ENCODE peak calls at places on chromosomes 11 and 22, in seven cellular contexts. One of them, this sample, is unnamed.

GRCh38 chr22:38238519-38239051 is 34.2 kb downstream of the TMEM184B start:
- DNase-seq in tibial nerve: no peak
- DNase-seq in ovary: peak
- DNase-seq in body of pancreas: peak
- DNase-seq in breast epithelium: no peak
- DNase-seq in prostate gland: no peak
- DNase-seq in heart left ventricle: no peak
- DNase-seq in this sample: no peak

GRCh38 chr22:38706101-38706884 is 549 bp downstream of the GTPBP1 start:
- DNase-seq in heart left ventricle: peak
- DNase-seq in tibial nerve: no peak
- DNase-seq in breast epithelium: no peak
- DNase-seq in ovary: peak
- DNase-seq in body of pancreas: peak
- DNase-seq in prostate gland: peak
- DNase-seq in this sample: no peak

GRCh38 chr22:37284807-37285355 is 2.6 kb downstream of the CYTH4 start:
- DNase-seq in body of pancreas: peak
- DNase-seq in heart left ventricle: peak
- DNase-seq in ovary: no peak
- DNase-seq in breast epithelium: no peak
- DNase-seq in prostate gland: no peak
- DNase-seq in tibial nerve: no peak
- DNase-seq in this sample: no peak

GRCh38 chr22:38523479-38523878 is 17.4 kb upstream of the DDX17 start:
- DNase-seq in ovary: no peak
- DNase-seq in prostate gland: no peak
- DNase-seq in breast epithelium: no peak
- DNase-seq in tibial nerve: no peak
- DNase-seq in body of pancreas: no peak
- DNase-seq in heart left ventricle: no peak
- DNase-seq in this sample: no peak

GRCh38 chr11:104772806-104773241 is 125.4 kb downstream of the CASP12 start:
- DNase-seq in tibial nerve: no peak
- DNase-seq in heart left ventricle: no peak
- DNase-seq in breast epithelium: no peak
- DNase-seq in ovary: no peak
- DNase-seq in body of pancreas: no peak
- DNase-seq in prostate gland: no peak
- DNase-seq in this sample: peak

GRCh38 chr11:132638421-132638820 is 893.9 kb downstream of the OPCML start:
- DNase-seq in tibial nerve: no peak
- DNase-seq in heart left ventricle: no peak
- DNase-seq in body of pancreas: no peak
- DNase-seq in ovary: no peak
- DNase-seq in prostate gland: no peak
- DNase-seq in breast epithelium: no peak
- DNase-seq in this sample: no peak

GRCh38 chr22:43789452-43789851 is 22.7 kb downstream of the EFCAB6 start:
- DNase-seq in body of pancreas: peak
- DNase-seq in ovary: peak
- DNase-seq in heart left ventricle: peak
- DNase-seq in prostate gland: no peak
- DNase-seq in tibial nerve: no peak
- DNase-seq in breast epithelium: no peak
- DNase-seq in this sample: peak

GRCh38 chr22:19292262-19293230 is 1.0 kb upstream of the CLTCL1 start:
- DNase-seq in ovary: peak
- DNase-seq in body of pancreas: peak
- DNase-seq in tibial nerve: no peak
- DNase-seq in breast epithelium: no peak
- DNase-seq in prostate gland: peak
- DNase-seq in heart left ventricle: no peak
- DNase-seq in this sample: no peak

GRCh38 chr11:68503792-68504191 is 43.2 kb downstream of the PPP6R3 start:
- DNase-seq in body of pancreas: no peak
- DNase-seq in prostate gland: no peak
- DNase-seq in breast epithelium: no peak
- DNase-seq in tibial nerve: no peak
- DNase-seq in ovary: no peak
- DNase-seq in heart left ventricle: no peak
- DNase-seq in this sample: no peak

GRCh38 chr11:12329797-12330196 is 47.6 kb upstream of the PARVA start:
- DNase-seq in breast epithelium: no peak
- DNase-seq in prostate gland: no peak
- DNase-seq in heart left ventricle: no peak
- DNase-seq in body of pancreas: no peak
- DNase-seq in ovary: no peak
- DNase-seq in tibial nerve: no peak
- DNase-seq in this sample: no peak
- TF ChIP-seq POLR2A in breast epithelium: no peak
- TF ChIP-seq POLR2A in prostate gland: no peak
- TF ChIP-seq POLR2A in heart left ventricle: no peak
- TF ChIP-seq POLR2A in body of pancreas: no peak
- TF ChIP-seq POLR2A in ovary: no peak
- TF ChIP-seq POLR2A in tibial nerve: no peak
- TF ChIP-seq POLR2A in this sample: no peak

GRCh38 chr11:35272391-35272821 is 133.4 kb downstream of the CD44 start:
- DNase-seq in tibial nerve: no peak
- DNase-seq in breast epithelium: no peak
- DNase-seq in heart left ventricle: no peak
- DNase-seq in body of pancreas: no peak
- DNase-seq in ovary: no peak
- DNase-seq in prostate gland: no peak
- DNase-seq in this sample: no peak
- TF ChIP-seq POLR2A in tibial nerve: no peak
- TF ChIP-seq POLR2A in breast epithelium: no peak
- TF ChIP-seq POLR2A in heart left ventricle: no peak
- TF ChIP-seq POLR2A in body of pancreas: no peak
- TF ChIP-seq POLR2A in ovary: no peak
- TF ChIP-seq POLR2A in prostate gland: no peak
- TF ChIP-seq POLR2A in this sample: no peak

GRCh38 chr11:65639623-65640482 is 2.0 kb downstream of the SIPA1 start:
- DNase-seq in prostate gland: no peak
- DNase-seq in heart left ventricle: peak
- DNase-seq in ovary: no peak
- DNase-seq in tibial nerve: no peak
- DNase-seq in breast epithelium: no peak
- DNase-seq in body of pancreas: no peak
- DNase-seq in this sample: no peak
- TF ChIP-seq POLR2A in prostate gland: no peak
- TF ChIP-seq POLR2A in heart left ventricle: no peak
- TF ChIP-seq POLR2A in ovary: no peak
- TF ChIP-seq POLR2A in tibial nerve: no peak
- TF ChIP-seq POLR2A in breast epithelium: no peak
- TF ChIP-seq POLR2A in body of pancreas: no peak
- TF ChIP-seq POLR2A in this sample: no peak

DNA sequence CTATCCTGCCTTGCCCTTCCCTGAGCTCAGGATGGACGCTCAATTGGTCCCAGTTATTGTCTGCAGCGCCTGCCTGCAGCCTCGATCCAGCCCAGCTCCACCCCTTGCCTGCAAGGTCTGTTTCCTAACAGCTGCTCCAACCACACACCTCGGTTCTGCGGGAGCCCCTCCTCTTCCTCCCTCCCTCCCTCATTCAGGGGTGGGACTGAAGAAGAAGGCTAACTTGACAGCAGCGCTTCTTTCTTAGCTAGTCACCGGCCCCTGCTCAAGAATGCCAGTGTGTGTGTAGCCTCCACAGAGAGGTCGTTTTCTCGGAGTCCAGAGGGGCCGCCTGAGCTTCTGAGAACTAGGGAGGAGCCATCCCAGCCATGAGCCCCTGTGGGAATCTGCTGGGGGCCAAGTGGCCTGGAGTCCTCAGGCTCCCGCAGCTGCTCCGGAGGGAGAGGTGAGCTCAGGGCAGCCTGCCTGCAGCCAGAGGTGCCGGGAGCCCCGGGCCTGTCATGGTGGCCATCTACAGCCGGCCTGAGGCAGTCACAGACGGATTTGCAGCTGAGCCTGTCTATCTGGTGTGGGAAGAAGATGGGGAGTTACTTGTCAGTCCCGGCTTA is 36.1 kb downstream of the LIMK2 start:
- DNase-seq in ovary: peak
- DNase-seq in tibial nerve: peak
- DNase-seq in breast epithelium: peak
- DNase-seq in heart left ventricle: peak
- DNase-seq in body of pancreas: peak
- DNase-seq in prostate gland: peak
- DNase-seq in this sample: peak
- TF ChIP-seq POLR2A in ovary: peak
- TF ChIP-seq POLR2A in tibial nerve: peak
- TF ChIP-seq POLR2A in breast epithelium: peak
- TF ChIP-seq POLR2A in heart left ventricle: no peak
- TF ChIP-seq POLR2A in body of pancreas: peak
- TF ChIP-seq POLR2A in prostate gland: peak
- TF ChIP-seq POLR2A in this sample: peak